ENCODE peak calls at places on chromosome 4, in seven cellular contexts. K is mammary epithelial cell; Q is activated CD4-positive, alpha-beta memory T cell treated with anti-CD3 and anti-CD28 coated beads, Interleukin-2, amount 10 ng/mL, durations not matched to agents 7 days and 5 days; E is iPS DF 19.7; V is AG20443; U is germinal center; S is HEK293T. Y is an unnamed sample.

GRCh38 chr4:36758312-36758690 is 476.9 kb downstream of the DTHD1 start:
- DNase-seq in K (no peak), V (no peak), U (no peak), S (no peak), E (no peak), Q (no peak), Y (no peak)

GRCh38 chr4:103008875-103009729 is 10.4 kb downstream of the SLC9B1 start:
- DNase-seq in V (peak; percentile 50), K (peak; percentile 56), E (peak; percentile 15), S (peak; percentile 56), Q (no peak), U (peak; percentile 33), Y (peak; percentile 73)

GRCh38 chr4:41012308-41012707 is 202.0 kb downstream of the APBB2 start:
- DNase-seq in V (peak; percentile 65), E (no peak), Q (no peak), S (no peak), U (no peak), K (no peak), Y (no peak)

GRCh38 chr4:113636877-113637276 is 124.7 kb downstream of the CAMK2D start:
- DNase-seq in Q (peak; percentile 47), U (peak; percentile 70), S (no peak), K (peak; percentile 53), V (peak; percentile 20), E (no peak), Y (peak; percentile 88)

GRCh38 chr4:127210877-127211276 is 421.9 kb upstream of the INTU start:
- DNase-seq in K (no peak), E (no peak), Q (no peak), S (no peak), U (no peak), V (no peak), Y (no peak)

GRCh38 chr4:110294165-110294564 is 95.8 kb upstream of the ELOVL6 start:
- DNase-seq in S (no peak), K (no peak), E (no peak), V (no peak), Q (no peak), U (no peak), Y (peak; percentile 66)

GRCh38 chr4:41410049-41410448 is 127.9 kb upstream of the LIMCH1 start:
- DNase-seq in E (no peak), S (no peak), U (no peak), V (no peak), K (peak; percentile 49), Q (no peak), Y (peak; percentile 22)

GRCh38 chr4:108029321-108029720 is 39.6 kb downstream of the HADH start:
- DNase-seq in Q (no peak), U (no peak), K (no peak), E (no peak), V (no peak), S (no peak), Y (no peak)

GRCh38 chr4:186936496-186937375 is 213.1 kb upstream of the FAT1 start:
- DNase-seq in S (no peak), V (peak; percentile 61), U (no peak), Q (no peak), E (no peak), K (peak; percentile 79), Y (peak; percentile 79)

GRCh38 chr4:127759893-127760292 is 22.2 kb upstream of the HSPA4L start:
- DNase-seq in V (no peak), K (peak; percentile 31), Q (no peak), E (no peak), U (no peak), S (no peak), Y (peak; percentile 81)

GRCh38 chr4:183356173-183356825 is 34.1 kb upstream of the CLDN24 start:
- DNase-seq in S (no peak), V (no peak), K (no peak), Q (no peak), E (no peak), U (no peak), Y (no peak)

GRCh38 chr4:39528056-39528465 is 822 bp upstream of the UGDH start:
- DNase-seq in K (no peak), U (peak; percentile 59), V (peak; percentile 92), S (no peak), E (no peak), Q (no peak), Y (peak; percentile 64)